ENCODE peak calls at places on chromosome 10, in four cellular contexts. G, N, M and R are unnamed samples.

GRCh38 chr10:97936126-97936525 is 86.5 kb downstream of the GOLGA7B start:
- DNase-seq in G (no peak), N (no peak), M (no peak), R (no peak)

GRCh38 chr10:119090968-119091367 is 10.4 kb upstream of the EIF3A start:
- DNase-seq in M (no peak), G (no peak), N (no peak), R (no peak)

GRCh38 chr10:127952918-127953317 is 46.0 kb downstream of the PTPRE start:
- DNase-seq in G (no peak), N (no peak), M (peak; percentile 36), R (no peak)

GRCh38 chr10:133162178-133162909 is 2.3 kb downstream of the KNDC1 start:
- DNase-seq in M (peak; percentile 37), N (no peak), G (no peak), R (no peak)

GRCh38 chr10:13340626-13341370 is 7.3 kb downstream of the SEPHS1 start:
- DNase-seq in G (no peak), M (no peak), N (no peak), R (no peak)

GRCh38 chr10:79374312-79375191 is 27.3 kb downstream of the PPIF start:
- DNase-seq in G (peak; percentile 69), N (peak; percentile 62), M (peak; percentile 90), R (peak; percentile 95)

GRCh38 chr10:44308935-44309334 is 76.0 kb downstream of the CXCL12 start:
- DNase-seq in M (no peak), N (no peak), G (no peak), R (no peak)

GRCh38 chr10:131997366-131998049 is 15.8 kb upstream of the BNIP3 start:
- DNase-seq in N (peak; percentile 92), G (no peak), M (peak; percentile 92), R (peak; percentile 91)

GRCh38 chr10:12419279-12419847 is 70.0 kb downstream of the CAMK1D start:
- DNase-seq in N (peak; percentile 55), G (no peak), M (no peak), R (no peak)

GRCh38 chr10:51718804-51719291 is 19.5 kb upstream of the CSTF2T start:
- DNase-seq in G (no peak), N (no peak), M (peak; percentile 66), R (peak; percentile 51)

GRCh38 chr10:133154996-133155778 is 4.8 kb upstream of the KNDC1 start:
- DNase-seq in N (no peak), G (no peak), M (peak; percentile 36), R (peak; percentile 38)

GRCh38 chr10:58797356-58797755 is 284.7 kb downstream of the BICC1 start:
- DNase-seq in M (no peak), N (no peak), G (no peak), R (no peak)

GRCh38 chr10:85612378-85612775 is 754.2 kb downstream of the GRID1 start:
- DNase-seq in M (peak; percentile 10), G (no peak), N (no peak), R (peak; percentile 24)

GRCh38 chr10:68301790-68302502 is 29.9 kb upstream of the HNRNPH3 start:
- DNase-seq in N (no peak), M (no peak), G (peak; percentile 23), R (no peak)

GRCh38 chr10:128172756-128173155 is 46.5 kb upstream of the MKI67 start:
- DNase-seq in N (no peak), M (no peak), G (no peak), R (no peak)

GRCh38 chr10:3225589-3225988 is 53.0 kb upstream of the PITRM1 start:
- DNase-seq in M (peak; percentile 85), G (no peak), N (no peak), R (no peak)

GRCh38 chr10:132961864-132962622 is 19.7 kb upstream of the CFAP46 start:
- DNase-seq in G (peak; percentile 41), N (no peak), M (peak; percentile 90), R (peak; percentile 95)